ENCODE peak calls at places on chromosomes 4 and X, in five cellular contexts. One of them, this sample, is unnamed.

GRCh38 chr4:142408003-142408441 is 438.1 kb downstream of the INPP4B start:
- DNase-seq in activated CD4-positive, CD25-positive, alpha-beta regulatory T cell treated with anti-CD3 and anti-CD28 coated beads, Interleukin-2, amount 50 U/mL, for 72 hours: no peak
- DNase-seq in bronchial epithelial cell: peak; percentile 99
- DNase-seq in stimulated activated CD4-positive, alpha-beta T cell treated with anti-CD3 and anti-CD28 coated beads, TNF-alpha, amount 100 ng/mL, for 48 hours: no peak
- DNase-seq in activated CD8-positive, alpha-beta T cell treated with anti-CD3 and anti-CD28 coated beads, Interleukin-2, amount 10 ng/mL, durations not matched to agents 7 days and 5 days: no peak
- DNase-seq in this sample: no peak

GRCh38 chrX:23373129-23373804 is 38.6 kb downstream of the PTCHD1 start:
- DNase-seq in activated CD4-positive, CD25-positive, alpha-beta regulatory T cell treated with anti-CD3 and anti-CD28 coated beads, Interleukin-2, amount 50 U/mL, for 72 hours: no peak
- DNase-seq in bronchial epithelial cell: peak; percentile 89
- DNase-seq in stimulated activated CD4-positive, alpha-beta T cell treated with anti-CD3 and anti-CD28 coated beads, TNF-alpha, amount 100 ng/mL, for 48 hours: no peak
- DNase-seq in activated CD8-positive, alpha-beta T cell treated with anti-CD3 and anti-CD28 coated beads, Interleukin-2, amount 10 ng/mL, durations not matched to agents 7 days and 5 days: no peak
- DNase-seq in this sample: no peak

GRCh38 chrX:111615227-111615626 is 65.7 kb upstream of the ALG13 start:
- DNase-seq in activated CD4-positive, CD25-positive, alpha-beta regulatory T cell treated with anti-CD3 and anti-CD28 coated beads, Interleukin-2, amount 50 U/mL, for 72 hours: no peak
- DNase-seq in bronchial epithelial cell: no peak
- DNase-seq in stimulated activated CD4-positive, alpha-beta T cell treated with anti-CD3 and anti-CD28 coated beads, TNF-alpha, amount 100 ng/mL, for 48 hours: no peak
- DNase-seq in activated CD8-positive, alpha-beta T cell treated with anti-CD3 and anti-CD28 coated beads, Interleukin-2, amount 10 ng/mL, durations not matched to agents 7 days and 5 days: no peak
- DNase-seq in this sample: no peak

GRCh38 chrX:41064028-41064427 is 21.2 kb upstream of the USP9X start:
- DNase-seq in activated CD4-positive, CD25-positive, alpha-beta regulatory T cell treated with anti-CD3 and anti-CD28 coated beads, Interleukin-2, amount 50 U/mL, for 72 hours: no peak
- DNase-seq in bronchial epithelial cell: peak; percentile 7
- DNase-seq in stimulated activated CD4-positive, alpha-beta T cell treated with anti-CD3 and anti-CD28 coated beads, TNF-alpha, amount 100 ng/mL, for 48 hours: no peak
- DNase-seq in activated CD8-positive, alpha-beta T cell treated with anti-CD3 and anti-CD28 coated beads, Interleukin-2, amount 10 ng/mL, durations not matched to agents 7 days and 5 days: no peak
- DNase-seq in this sample: no peak

GRCh38 chrX:44462851-44463250 is 79.8 kb downstream of the FUNDC1 start:
- DNase-seq in activated CD4-positive, CD25-positive, alpha-beta regulatory T cell treated with anti-CD3 and anti-CD28 coated beads, Interleukin-2, amount 50 U/mL, for 72 hours: no peak
- DNase-seq in bronchial epithelial cell: peak; percentile 4
- DNase-seq in stimulated activated CD4-positive, alpha-beta T cell treated with anti-CD3 and anti-CD28 coated beads, TNF-alpha, amount 100 ng/mL, for 48 hours: no peak
- DNase-seq in activated CD8-positive, alpha-beta T cell treated with anti-CD3 and anti-CD28 coated beads, Interleukin-2, amount 10 ng/mL, durations not matched to agents 7 days and 5 days: no peak
- DNase-seq in this sample: no peak

GRCh38 chrX:2311483-2311882 is 189.3 kb downstream of the DHRSX start:
- DNase-seq in activated CD4-positive, CD25-positive, alpha-beta regulatory T cell treated with anti-CD3 and anti-CD28 coated beads, Interleukin-2, amount 50 U/mL, for 72 hours: no peak
- DNase-seq in bronchial epithelial cell: no peak
- DNase-seq in stimulated activated CD4-positive, alpha-beta T cell treated with anti-CD3 and anti-CD28 coated beads, TNF-alpha, amount 100 ng/mL, for 48 hours: no peak
- DNase-seq in activated CD8-positive, alpha-beta T cell treated with anti-CD3 and anti-CD28 coated beads, Interleukin-2, amount 10 ng/mL, durations not matched to agents 7 days and 5 days: no peak
- DNase-seq in this sample: no peak

GRCh38 chrX:77160301-77160700 is 286.9 kb upstream of the FGF16 start:
- DNase-seq in activated CD4-positive, CD25-positive, alpha-beta regulatory T cell treated with anti-CD3 and anti-CD28 coated beads, Interleukin-2, amount 50 U/mL, for 72 hours: peak; percentile 57
- DNase-seq in bronchial epithelial cell: no peak
- DNase-seq in stimulated activated CD4-positive, alpha-beta T cell treated with anti-CD3 and anti-CD28 coated beads, TNF-alpha, amount 100 ng/mL, for 48 hours: no peak
- DNase-seq in activated CD8-positive, alpha-beta T cell treated with anti-CD3 and anti-CD28 coated beads, Interleukin-2, amount 10 ng/mL, durations not matched to agents 7 days and 5 days: peak; percentile 23
- DNase-seq in this sample: peak; percentile 7

GRCh38 chr4:88697588-88698329 is at the start of gene NAP1L5:
- DNase-seq in activated CD4-positive, CD25-positive, alpha-beta regulatory T cell treated with anti-CD3 and anti-CD28 coated beads, Interleukin-2, amount 50 U/mL, for 72 hours: peak; percentile 68
- DNase-seq in bronchial epithelial cell: peak; percentile 29
- DNase-seq in stimulated activated CD4-positive, alpha-beta T cell treated with anti-CD3 and anti-CD28 coated beads, TNF-alpha, amount 100 ng/mL, for 48 hours: peak; percentile 25
- DNase-seq in activated CD8-positive, alpha-beta T cell treated with anti-CD3 and anti-CD28 coated beads, Interleukin-2, amount 10 ng/mL, durations not matched to agents 7 days and 5 days: peak; percentile 74
- DNase-seq in this sample: no peak

GRCh38 chrX:103817502-103817901 is 14.6 kb downstream of the RAB9B start:
- DNase-seq in activated CD4-positive, CD25-positive, alpha-beta regulatory T cell treated with anti-CD3 and anti-CD28 coated beads, Interleukin-2, amount 50 U/mL, for 72 hours: no peak
- DNase-seq in bronchial epithelial cell: peak; percentile 52
- DNase-seq in stimulated activated CD4-positive, alpha-beta T cell treated with anti-CD3 and anti-CD28 coated beads, TNF-alpha, amount 100 ng/mL, for 48 hours: no peak
- DNase-seq in activated CD8-positive, alpha-beta T cell treated with anti-CD3 and anti-CD28 coated beads, Interleukin-2, amount 10 ng/mL, durations not matched to agents 7 days and 5 days: peak; percentile 52
- DNase-seq in this sample: peak; percentile 87

GRCh38 chr4:2288051-2288541 is 26.2 kb upstream of the MXD4 start:
- DNase-seq in activated CD4-positive, CD25-positive, alpha-beta regulatory T cell treated with anti-CD3 and anti-CD28 coated beads, Interleukin-2, amount 50 U/mL, for 72 hours: peak; percentile 18
- DNase-seq in bronchial epithelial cell: no peak
- DNase-seq in stimulated activated CD4-positive, alpha-beta T cell treated with anti-CD3 and anti-CD28 coated beads, TNF-alpha, amount 100 ng/mL, for 48 hours: no peak
- DNase-seq in activated CD8-positive, alpha-beta T cell treated with anti-CD3 and anti-CD28 coated beads, Interleukin-2, amount 10 ng/mL, durations not matched to agents 7 days and 5 days: no peak
- DNase-seq in this sample: no peak

GRCh38 chr4:176137626-176138025 is 57.8 kb downstream of the SPATA4 start:
- DNase-seq in activated CD4-positive, CD25-positive, alpha-beta regulatory T cell treated with anti-CD3 and anti-CD28 coated beads, Interleukin-2, amount 50 U/mL, for 72 hours: no peak
- DNase-seq in bronchial epithelial cell: peak; percentile 35
- DNase-seq in stimulated activated CD4-positive, alpha-beta T cell treated with anti-CD3 and anti-CD28 coated beads, TNF-alpha, amount 100 ng/mL, for 48 hours: no peak
- DNase-seq in activated CD8-positive, alpha-beta T cell treated with anti-CD3 and anti-CD28 coated beads, Interleukin-2, amount 10 ng/mL, durations not matched to agents 7 days and 5 days: no peak
- DNase-seq in this sample: no peak

GRCh38 chr4:133186845-133187244 is 37.8 kb downstream of the PCDH10 start:
- DNase-seq in activated CD4-positive, CD25-positive, alpha-beta regulatory T cell treated with anti-CD3 and anti-CD28 coated beads, Interleukin-2, amount 50 U/mL, for 72 hours: no peak
- DNase-seq in bronchial epithelial cell: no peak
- DNase-seq in stimulated activated CD4-positive, alpha-beta T cell treated with anti-CD3 and anti-CD28 coated beads, TNF-alpha, amount 100 ng/mL, for 48 hours: no peak
- DNase-seq in activated CD8-positive, alpha-beta T cell treated with anti-CD3 and anti-CD28 coated beads, Interleukin-2, amount 10 ng/mL, durations not matched to agents 7 days and 5 days: no peak
- DNase-seq in this sample: no peak

GRCh38 chr4:24141836-24142235 is 252.0 kb upstream of the PPARGC1A start:
- DNase-seq in activated CD4-positive, CD25-positive, alpha-beta regulatory T cell treated with anti-CD3 and anti-CD28 coated beads, Interleukin-2, amount 50 U/mL, for 72 hours: no peak
- DNase-seq in bronchial epithelial cell: no peak
- DNase-seq in stimulated activated CD4-positive, alpha-beta T cell treated with anti-CD3 and anti-CD28 coated beads, TNF-alpha, amount 100 ng/mL, for 48 hours: no peak
- DNase-seq in activated CD8-positive, alpha-beta T cell treated with anti-CD3 and anti-CD28 coated beads, Interleukin-2, amount 10 ng/mL, durations not matched to agents 7 days and 5 days: no peak
- DNase-seq in this sample: no peak

GRCh38 chrX:78517124-78517523 is 142.0 kb downstream of the RTL3 start:
- DNase-seq in activated CD4-positive, CD25-positive, alpha-beta regulatory T cell treated with anti-CD3 and anti-CD28 coated beads, Interleukin-2, amount 50 U/mL, for 72 hours: no peak
- DNase-seq in bronchial epithelial cell: peak; percentile 90
- DNase-seq in stimulated activated CD4-positive, alpha-beta T cell treated with anti-CD3 and anti-CD28 coated beads, TNF-alpha, amount 100 ng/mL, for 48 hours: peak; percentile 7
- DNase-seq in activated CD8-positive, alpha-beta T cell treated with anti-CD3 and anti-CD28 coated beads, Interleukin-2, amount 10 ng/mL, durations not matched to agents 7 days and 5 days: peak; percentile 73
- DNase-seq in this sample: no peak

GRCh38 chr4:97994765-97995465 is 148.4 kb downstream of the STPG2 start:
- DNase-seq in activated CD4-positive, CD25-positive, alpha-beta regulatory T cell treated with anti-CD3 and anti-CD28 coated beads, Interleukin-2, amount 50 U/mL, for 72 hours: no peak
- DNase-seq in bronchial epithelial cell: peak; percentile 61
- DNase-seq in stimulated activated CD4-positive, alpha-beta T cell treated with anti-CD3 and anti-CD28 coated beads, TNF-alpha, amount 100 ng/mL, for 48 hours: no peak
- DNase-seq in activated CD8-positive, alpha-beta T cell treated with anti-CD3 and anti-CD28 coated beads, Interleukin-2, amount 10 ng/mL, durations not matched to agents 7 days and 5 days: no peak
- DNase-seq in this sample: no peak

GRCh38 chrX:66163849-66164401 is at the start of gene HEPH:
- DNase-seq in activated CD4-positive, CD25-positive, alpha-beta regulatory T cell treated with anti-CD3 and anti-CD28 coated beads, Interleukin-2, amount 50 U/mL, for 72 hours: no peak
- DNase-seq in bronchial epithelial cell: no peak
- DNase-seq in stimulated activated CD4-positive, alpha-beta T cell treated with anti-CD3 and anti-CD28 coated beads, TNF-alpha, amount 100 ng/mL, for 48 hours: no peak
- DNase-seq in activated CD8-positive, alpha-beta T cell treated with anti-CD3 and anti-CD28 coated beads, Interleukin-2, amount 10 ng/mL, durations not matched to agents 7 days and 5 days: no peak
- DNase-seq in this sample: no peak

GRCh38 chrX:40090050-40090804 is 7.5 kb downstream of the BCOR start:
- DNase-seq in activated CD4-positive, CD25-positive, alpha-beta regulatory T cell treated with anti-CD3 and anti-CD28 coated beads, Interleukin-2, amount 50 U/mL, for 72 hours: no peak
- DNase-seq in bronchial epithelial cell: no peak
- DNase-seq in stimulated activated CD4-positive, alpha-beta T cell treated with anti-CD3 and anti-CD28 coated beads, TNF-alpha, amount 100 ng/mL, for 48 hours: no peak
- DNase-seq in activated CD8-positive, alpha-beta T cell treated with anti-CD3 and anti-CD28 coated beads, Interleukin-2, amount 10 ng/mL, durations not matched to agents 7 days and 5 days: no peak
- DNase-seq in this sample: no peak

GRCh38 chr4:173717581-173717980 is 187.6 kb upstream of the HAND2 start:
- DNase-seq in activated CD4-positive, CD25-positive, alpha-beta regulatory T cell treated with anti-CD3 and anti-CD28 coated beads, Interleukin-2, amount 50 U/mL, for 72 hours: no peak
- DNase-seq in bronchial epithelial cell: no peak
- DNase-seq in stimulated activated CD4-positive, alpha-beta T cell treated with anti-CD3 and anti-CD28 coated beads, TNF-alpha, amount 100 ng/mL, for 48 hours: no peak
- DNase-seq in activated CD8-positive, alpha-beta T cell treated with anti-CD3 and anti-CD28 coated beads, Interleukin-2, amount 10 ng/mL, durations not matched to agents 7 days and 5 days: no peak
- DNase-seq in this sample: no peak

GRCh38 chr4:61294001-61294400 is 93.9 kb downstream of the ADGRL3 start:
- DNase-seq in activated CD4-positive, CD25-positive, alpha-beta regulatory T cell treated with anti-CD3 and anti-CD28 coated beads, Interleukin-2, amount 50 U/mL, for 72 hours: no peak
- DNase-seq in bronchial epithelial cell: no peak
- DNase-seq in stimulated activated CD4-positive, alpha-beta T cell treated with anti-CD3 and anti-CD28 coated beads, TNF-alpha, amount 100 ng/mL, for 48 hours: no peak
- DNase-seq in activated CD8-positive, alpha-beta T cell treated with anti-CD3 and anti-CD28 coated beads, Interleukin-2, amount 10 ng/mL, durations not matched to agents 7 days and 5 days: no peak
- DNase-seq in this sample: peak; percentile 49

GRCh38 chr4:57442834-57443291 is 332.7 kb upstream of the IGFBP7 start:
- DNase-seq in activated CD4-positive, CD25-positive, alpha-beta regulatory T cell treated with anti-CD3 and anti-CD28 coated beads, Interleukin-2, amount 50 U/mL, for 72 hours: no peak
- DNase-seq in bronchial epithelial cell: peak; percentile 47
- DNase-seq in stimulated activated CD4-positive, alpha-beta T cell treated with anti-CD3 and anti-CD28 coated beads, TNF-alpha, amount 100 ng/mL, for 48 hours: no peak
- DNase-seq in activated CD8-positive, alpha-beta T cell treated with anti-CD3 and anti-CD28 coated beads, Interleukin-2, amount 10 ng/mL, durations not matched to agents 7 days and 5 days: no peak
- DNase-seq in this sample: peak; percentile 73

GRCh38 chrX:129318375-129318774 is 204.9 kb downstream of the SMARCA1 start:
- DNase-seq in activated CD4-positive, CD25-positive, alpha-beta regulatory T cell treated with anti-CD3 and anti-CD28 coated beads, Interleukin-2, amount 50 U/mL, for 72 hours: no peak
- DNase-seq in bronchial epithelial cell: peak; percentile 13
- DNase-seq in stimulated activated CD4-positive, alpha-beta T cell treated with anti-CD3 and anti-CD28 coated beads, TNF-alpha, amount 100 ng/mL, for 48 hours: no peak
- DNase-seq in activated CD8-positive, alpha-beta T cell treated with anti-CD3 and anti-CD28 coated beads, Interleukin-2, amount 10 ng/mL, durations not matched to agents 7 days and 5 days: no peak
- DNase-seq in this sample: peak; percentile 51

GRCh38 chrX:70754169-70754843 is 154.2 kb downstream of the TEX11 start:
- DNase-seq in activated CD4-positive, CD25-positive, alpha-beta regulatory T cell treated with anti-CD3 and anti-CD28 coated beads, Interleukin-2, amount 50 U/mL, for 72 hours: no peak
- DNase-seq in bronchial epithelial cell: no peak
- DNase-seq in stimulated activated CD4-positive, alpha-beta T cell treated with anti-CD3 and anti-CD28 coated beads, TNF-alpha, amount 100 ng/mL, for 48 hours: no peak
- DNase-seq in activated CD8-positive, alpha-beta T cell treated with anti-CD3 and anti-CD28 coated beads, Interleukin-2, amount 10 ng/mL, durations not matched to agents 7 days and 5 days: no peak
- DNase-seq in this sample: no peak

GRCh38 chrX:108735680-108736508 is 469 bp downstream of the IRS4 start:
- DNase-seq in activated CD4-positive, CD25-positive, alpha-beta regulatory T cell treated with anti-CD3 and anti-CD28 coated beads, Interleukin-2, amount 50 U/mL, for 72 hours: no peak
- DNase-seq in bronchial epithelial cell: peak; percentile 2
- DNase-seq in stimulated activated CD4-positive, alpha-beta T cell treated with anti-CD3 and anti-CD28 coated beads, TNF-alpha, amount 100 ng/mL, for 48 hours: no peak
- DNase-seq in activated CD8-positive, alpha-beta T cell treated with anti-CD3 and anti-CD28 coated beads, Interleukin-2, amount 10 ng/mL, durations not matched to agents 7 days and 5 days: no peak
- DNase-seq in this sample: peak; percentile 54

GRCh38 chr4:30754021-30754420 is 33.9 kb downstream of the PCDH7 start:
- DNase-seq in activated CD4-positive, CD25-positive, alpha-beta regulatory T cell treated with anti-CD3 and anti-CD28 coated beads, Interleukin-2, amount 50 U/mL, for 72 hours: no peak
- DNase-seq in bronchial epithelial cell: peak; percentile 84
- DNase-seq in stimulated activated CD4-positive, alpha-beta T cell treated with anti-CD3 and anti-CD28 coated beads, TNF-alpha, amount 100 ng/mL, for 48 hours: no peak
- DNase-seq in activated CD8-positive, alpha-beta T cell treated with anti-CD3 and anti-CD28 coated beads, Interleukin-2, amount 10 ng/mL, durations not matched to agents 7 days and 5 days: no peak
- DNase-seq in this sample: no peak

GRCh38 chr4:88159137-88159725 is 792 bp upstream of the ABCG2 start:
- DNase-seq in activated CD4-positive, CD25-positive, alpha-beta regulatory T cell treated with anti-CD3 and anti-CD28 coated beads, Interleukin-2, amount 50 U/mL, for 72 hours: peak; percentile 32
- DNase-seq in bronchial epithelial cell: no peak
- DNase-seq in stimulated activated CD4-positive, alpha-beta T cell treated with anti-CD3 and anti-CD28 coated beads, TNF-alpha, amount 100 ng/mL, for 48 hours: no peak
- DNase-seq in activated CD8-positive, alpha-beta T cell treated with anti-CD3 and anti-CD28 coated beads, Interleukin-2, amount 10 ng/mL, durations not matched to agents 7 days and 5 days: no peak
- DNase-seq in this sample: no peak

GRCh38 chrX:54994668-54995452 is 872 bp upstream of the PFKFB1 start:
- DNase-seq in activated CD4-positive, CD25-positive, alpha-beta regulatory T cell treated with anti-CD3 and anti-CD28 coated beads, Interleukin-2, amount 50 U/mL, for 72 hours: no peak
- DNase-seq in bronchial epithelial cell: no peak
- DNase-seq in stimulated activated CD4-positive, alpha-beta T cell treated with anti-CD3 and anti-CD28 coated beads, TNF-alpha, amount 100 ng/mL, for 48 hours: no peak
- DNase-seq in activated CD8-positive, alpha-beta T cell treated with anti-CD3 and anti-CD28 coated beads, Interleukin-2, amount 10 ng/mL, durations not matched to agents 7 days and 5 days: no peak
- DNase-seq in this sample: no peak

GRCh38 chrX:43688586-43688985 is 32.5 kb downstream of the MAOA start:
- DNase-seq in activated CD4-positive, CD25-positive, alpha-beta regulatory T cell treated with anti-CD3 and anti-CD28 coated beads, Interleukin-2, amount 50 U/mL, for 72 hours: no peak
- DNase-seq in bronchial epithelial cell: peak; percentile 76
- DNase-seq in stimulated activated CD4-positive, alpha-beta T cell treated with anti-CD3 and anti-CD28 coated beads, TNF-alpha, amount 100 ng/mL, for 48 hours: no peak
- DNase-seq in activated CD8-positive, alpha-beta T cell treated with anti-CD3 and anti-CD28 coated beads, Interleukin-2, amount 10 ng/mL, durations not matched to agents 7 days and 5 days: no peak
- DNase-seq in this sample: no peak

GRCh38 chr4:105765690-105766407 is 57.3 kb downstream of the GSTCD start:
- DNase-seq in activated CD4-positive, CD25-positive, alpha-beta regulatory T cell treated with anti-CD3 and anti-CD28 coated beads, Interleukin-2, amount 50 U/mL, for 72 hours: no peak
- DNase-seq in bronchial epithelial cell: peak; percentile 94
- DNase-seq in stimulated activated CD4-positive, alpha-beta T cell treated with anti-CD3 and anti-CD28 coated beads, TNF-alpha, amount 100 ng/mL, for 48 hours: no peak
- DNase-seq in activated CD8-positive, alpha-beta T cell treated with anti-CD3 and anti-CD28 coated beads, Interleukin-2, amount 10 ng/mL, durations not matched to agents 7 days and 5 days: no peak
- DNase-seq in this sample: peak; percentile 1

GRCh38 chr4:114005569-114006442 is 26.4 kb upstream of the ARSJ start:
- DNase-seq in activated CD4-positive, CD25-positive, alpha-beta regulatory T cell treated with anti-CD3 and anti-CD28 coated beads, Interleukin-2, amount 50 U/mL, for 72 hours: no peak
- DNase-seq in bronchial epithelial cell: peak; percentile 77
- DNase-seq in stimulated activated CD4-positive, alpha-beta T cell treated with anti-CD3 and anti-CD28 coated beads, TNF-alpha, amount 100 ng/mL, for 48 hours: no peak
- DNase-seq in activated CD8-positive, alpha-beta T cell treated with anti-CD3 and anti-CD28 coated beads, Interleukin-2, amount 10 ng/mL, durations not matched to agents 7 days and 5 days: no peak
- DNase-seq in this sample: no peak

GRCh38 chrX:80282535-80282934 is 137.7 kb upstream of the TENT5D start:
- DNase-seq in activated CD4-positive, CD25-positive, alpha-beta regulatory T cell treated with anti-CD3 and anti-CD28 coated beads, Interleukin-2, amount 50 U/mL, for 72 hours: no peak
- DNase-seq in bronchial epithelial cell: no peak
- DNase-seq in stimulated activated CD4-positive, alpha-beta T cell treated with anti-CD3 and anti-CD28 coated beads, TNF-alpha, amount 100 ng/mL, for 48 hours: no peak
- DNase-seq in activated CD8-positive, alpha-beta T cell treated with anti-CD3 and anti-CD28 coated beads, Interleukin-2, amount 10 ng/mL, durations not matched to agents 7 days and 5 days: no peak
- DNase-seq in this sample: no peak

GRCh38 chr4:152661649-152662048 is 18.1 kb downstream of the TMEM154 start:
- DNase-seq in activated CD4-positive, CD25-positive, alpha-beta regulatory T cell treated with anti-CD3 and anti-CD28 coated beads, Interleukin-2, amount 50 U/mL, for 72 hours: no peak
- DNase-seq in bronchial epithelial cell: no peak
- DNase-seq in stimulated activated CD4-positive, alpha-beta T cell treated with anti-CD3 and anti-CD28 coated beads, TNF-alpha, amount 100 ng/mL, for 48 hours: no peak
- DNase-seq in activated CD8-positive, alpha-beta T cell treated with anti-CD3 and anti-CD28 coated beads, Interleukin-2, amount 10 ng/mL, durations not matched to agents 7 days and 5 days: no peak
- DNase-seq in this sample: no peak

GRCh38 chr4:145735330-145735638 is 55.3 kb downstream of the C4orf51 start:
- DNase-seq in activated CD4-positive, CD25-positive, alpha-beta regulatory T cell treated with anti-CD3 and anti-CD28 coated beads, Interleukin-2, amount 50 U/mL, for 72 hours: no peak
- DNase-seq in bronchial epithelial cell: peak; percentile 97
- DNase-seq in stimulated activated CD4-positive, alpha-beta T cell treated with anti-CD3 and anti-CD28 coated beads, TNF-alpha, amount 100 ng/mL, for 48 hours: no peak
- DNase-seq in activated CD8-positive, alpha-beta T cell treated with anti-CD3 and anti-CD28 coated beads, Interleukin-2, amount 10 ng/mL, durations not matched to agents 7 days and 5 days: no peak
- DNase-seq in this sample: no peak

GRCh38 chr4:4480685-4481393 is 61.0 kb downstream of the STX18 start:
- DNase-seq in activated CD4-positive, CD25-positive, alpha-beta regulatory T cell treated with anti-CD3 and anti-CD28 coated beads, Interleukin-2, amount 50 U/mL, for 72 hours: no peak
- DNase-seq in bronchial epithelial cell: peak; percentile 6
- DNase-seq in stimulated activated CD4-positive, alpha-beta T cell treated with anti-CD3 and anti-CD28 coated beads, TNF-alpha, amount 100 ng/mL, for 48 hours: no peak
- DNase-seq in activated CD8-positive, alpha-beta T cell treated with anti-CD3 and anti-CD28 coated beads, Interleukin-2, amount 10 ng/mL, durations not matched to agents 7 days and 5 days: no peak
- DNase-seq in this sample: peak; percentile 17

GRCh38 chr4:152090543-152090942 is 329.7 kb upstream of the GATB start:
- DNase-seq in activated CD4-positive, CD25-positive, alpha-beta regulatory T cell treated with anti-CD3 and anti-CD28 coated beads, Interleukin-2, amount 50 U/mL, for 72 hours: no peak
- DNase-seq in bronchial epithelial cell: peak; percentile 15
- DNase-seq in stimulated activated CD4-positive, alpha-beta T cell treated with anti-CD3 and anti-CD28 coated beads, TNF-alpha, amount 100 ng/mL, for 48 hours: no peak
- DNase-seq in activated CD8-positive, alpha-beta T cell treated with anti-CD3 and anti-CD28 coated beads, Interleukin-2, amount 10 ng/mL, durations not matched to agents 7 days and 5 days: peak; percentile 52
- DNase-seq in this sample: no peak

GRCh38 chrX:153971124-153971631 is 440 bp downstream of the HCFC1 start:
- DNase-seq in activated CD4-positive, CD25-positive, alpha-beta regulatory T cell treated with anti-CD3 and anti-CD28 coated beads, Interleukin-2, amount 50 U/mL, for 72 hours: peak; percentile 89
- DNase-seq in bronchial epithelial cell: peak; percentile 64
- DNase-seq in stimulated activated CD4-positive, alpha-beta T cell treated with anti-CD3 and anti-CD28 coated beads, TNF-alpha, amount 100 ng/mL, for 48 hours: peak; percentile 61
- DNase-seq in activated CD8-positive, alpha-beta T cell treated with anti-CD3 and anti-CD28 coated beads, Interleukin-2, amount 10 ng/mL, durations not matched to agents 7 days and 5 days: peak; percentile 89
- DNase-seq in this sample: peak; percentile 90

GRCh38 chr4:148196168-148196567 is 246.0 kb downstream of the NR3C2 start:
- DNase-seq in activated CD4-positive, CD25-positive, alpha-beta regulatory T cell treated with anti-CD3 and anti-CD28 coated beads, Interleukin-2, amount 50 U/mL, for 72 hours: no peak
- DNase-seq in bronchial epithelial cell: no peak
- DNase-seq in stimulated activated CD4-positive, alpha-beta T cell treated with anti-CD3 and anti-CD28 coated beads, TNF-alpha, amount 100 ng/mL, for 48 hours: no peak
- DNase-seq in activated CD8-positive, alpha-beta T cell treated with anti-CD3 and anti-CD28 coated beads, Interleukin-2, amount 10 ng/mL, durations not matched to agents 7 days and 5 days: no peak
- DNase-seq in this sample: peak; percentile 75

GRCh38 chr4:183746305-183747229 is 87.5 kb downstream of the TRAPPC11 start:
- DNase-seq in activated CD4-positive, CD25-positive, alpha-beta regulatory T cell treated with anti-CD3 and anti-CD28 coated beads, Interleukin-2, amount 50 U/mL, for 72 hours: no peak
- DNase-seq in bronchial epithelial cell: peak; percentile 26
- DNase-seq in stimulated activated CD4-positive, alpha-beta T cell treated with anti-CD3 and anti-CD28 coated beads, TNF-alpha, amount 100 ng/mL, for 48 hours: no peak
- DNase-seq in activated CD8-positive, alpha-beta T cell treated with anti-CD3 and anti-CD28 coated beads, Interleukin-2, amount 10 ng/mL, durations not matched to agents 7 days and 5 days: no peak
- DNase-seq in this sample: no peak

GRCh38 chr4:16788893-16789292 is 109.6 kb downstream of the LDB2 start:
- DNase-seq in activated CD4-positive, CD25-positive, alpha-beta regulatory T cell treated with anti-CD3 and anti-CD28 coated beads, Interleukin-2, amount 50 U/mL, for 72 hours: no peak
- DNase-seq in bronchial epithelial cell: no peak
- DNase-seq in stimulated activated CD4-positive, alpha-beta T cell treated with anti-CD3 and anti-CD28 coated beads, TNF-alpha, amount 100 ng/mL, for 48 hours: no peak
- DNase-seq in activated CD8-positive, alpha-beta T cell treated with anti-CD3 and anti-CD28 coated beads, Interleukin-2, amount 10 ng/mL, durations not matched to agents 7 days and 5 days: no peak
- DNase-seq in this sample: no peak

GRCh38 chrX:12701625-12702024 is 89.6 kb upstream of the PRPS2 start:
- DNase-seq in activated CD4-positive, CD25-positive, alpha-beta regulatory T cell treated with anti-CD3 and anti-CD28 coated beads, Interleukin-2, amount 50 U/mL, for 72 hours: no peak
- DNase-seq in bronchial epithelial cell: peak; percentile 72
- DNase-seq in stimulated activated CD4-positive, alpha-beta T cell treated with anti-CD3 and anti-CD28 coated beads, TNF-alpha, amount 100 ng/mL, for 48 hours: no peak
- DNase-seq in activated CD8-positive, alpha-beta T cell treated with anti-CD3 and anti-CD28 coated beads, Interleukin-2, amount 10 ng/mL, durations not matched to agents 7 days and 5 days: peak; percentile 54
- DNase-seq in this sample: peak; percentile 86

GRCh38 chrX:12378263-12378662 is 240.0 kb downstream of the FRMPD4 start:
- DNase-seq in activated CD4-positive, CD25-positive, alpha-beta regulatory T cell treated with anti-CD3 and anti-CD28 coated beads, Interleukin-2, amount 50 U/mL, for 72 hours: no peak
- DNase-seq in bronchial epithelial cell: no peak
- DNase-seq in stimulated activated CD4-positive, alpha-beta T cell treated with anti-CD3 and anti-CD28 coated beads, TNF-alpha, amount 100 ng/mL, for 48 hours: no peak
- DNase-seq in activated CD8-positive, alpha-beta T cell treated with anti-CD3 and anti-CD28 coated beads, Interleukin-2, amount 10 ng/mL, durations not matched to agents 7 days and 5 days: no peak
- DNase-seq in this sample: no peak